ENCODE peak calls at places on chromosomes 11 and 22, in ten cellular contexts. U is islet precursor cell; R is putamen; I is EL; Z is Calu3; Y is BJ; C is fibroblast of villous mesenchyme; J is astrocyte of the spinal cord; X is activated naive CD8-positive, alpha-beta T cell treated with anti-CD3 and anti-CD28 coated beads, Interleukin-2, amount 50 U/mL, for 16 hours; S is non-pigmented ciliary epithelial cell. W is an unnamed sample.

GRCh38 chr22:23537421-23537820 is 42.7 kb downstream of the IGLL1 start:
- DNase-seq in R (no peak), C (no peak), X (no peak), J (no peak), I (no peak), U (peak), Z (no peak), Y (no peak), S (no peak), W (no peak)

GRCh38 chr22:17368727-17369552 is at the start of gene CECR2:
- DNase-seq in Z (no peak), R (peak), S (no peak), Y (no peak), U (peak), X (no peak), I (no peak), C (no peak), J (peak), W (no peak)

GRCh38 chr11:46693597-46694012 is 6.8 kb downstream of the ARHGAP1 start:
- DNase-seq in C (peak), U (no peak), Y (no peak), J (peak), X (no peak), S (no peak), R (no peak), Z (no peak), I (peak), W (no peak)

GRCh38 chr11:82092904-82093303 is 640.8 kb downstream of the FAM181B start:
- DNase-seq in U (no peak), Z (no peak), Y (no peak), S (no peak), R (no peak), X (no peak), I (no peak), C (no peak), J (no peak), W (no peak)

GRCh38 chr11:101096036-101096704 is 33.4 kb downstream of the PGR start:
- DNase-seq in S (no peak), J (peak), Y (no peak), I (peak), Z (no peak), C (peak), X (no peak), U (no peak), R (no peak), W (no peak)

GRCh38 chr11:11989774-11990744 is 18.4 kb downstream of the DKK3 start:
- DNase-seq in S (no peak), J (peak), R (peak), U (peak), I (no peak), X (no peak), Y (no peak), Z (no peak), C (peak), W (no peak)

GRCh38 chr11:121936781-121937447 is 179.1 kb downstream of the BLID start:
- DNase-seq in X (no peak), R (no peak), I (peak), C (no peak), S (no peak), Z (no peak), U (no peak), J (peak), Y (peak), W (no peak)

GRCh38 chr11:9203715-9204311 is 61.3 kb downstream of the DENND5A start:
- DNase-seq in C (no peak), Y (no peak), I (no peak), X (no peak), J (no peak), R (peak), U (no peak), Z (no peak), S (no peak), W (no peak)

GRCh38 chr11:125924384-125925007 is 20.2 kb downstream of the DDX25 start:
- DNase-seq in C (no peak), S (no peak), Z (no peak), J (no peak), I (no peak), X (no peak), Y (no peak), U (no peak), R (no peak), W (no peak)

GRCh38 chr11:119701591-119702260 is 27.3 kb downstream of the NECTIN1 start:
- DNase-seq in Z (no peak), R (no peak), S (no peak), J (no peak), Y (no peak), X (no peak), U (peak), C (peak), I (no peak), W (no peak)

GRCh38 chr22:21657020-21657360 is 8.8 kb upstream of the PPIL2 start:
- DNase-seq in Z (no peak), S (no peak), Y (no peak), C (no peak), I (no peak), X (no peak), J (no peak), R (no peak), U (no peak), W (no peak)

GRCh38 chr22:19717181-19717580 is 2.9 kb downstream of the SEPTIN5 start:
- DNase-seq in Z (no peak), J (no peak), S (no peak), X (no peak), C (no peak), R (no peak), U (no peak), I (no peak), Y (no peak), W (no peak)

GRCh38 chr11:92296138-92296515 is 71.5 kb downstream of the FAT3 start:
- DNase-seq in R (no peak), Z (no peak), Y (no peak), I (peak), C (no peak), J (peak), S (peak), U (no peak), X (no peak), W (no peak)

GRCh38 chr11:122215244-122215992 is 99.4 kb upstream of the BLID start:
- DNase-seq in J (peak), X (no peak), U (peak), C (peak), I (peak), Y (peak), Z (peak), R (peak), S (peak), W (no peak)

GRCh38 chr22:44369916-44370804 is 57.4 kb upstream of the SHISAL1 start:
- DNase-seq in R (no peak), C (no peak), S (no peak), I (no peak), U (no peak), J (no peak), X (no peak), Y (no peak), Z (no peak), W (no peak)

GRCh38 chr11:124240621-124241397 is at the start of gene OR8G1:
- DNase-seq in Y (no peak), U (no peak), I (no peak), X (no peak), R (no peak), J (no peak), S (no peak), Z (no peak), C (no peak), W (no peak)

GRCh38 chr11:17765381-17766359 is 31.1 kb downstream of the KCNC1 start:
- DNase-seq in U (no peak), S (no peak), Z (no peak), C (no peak), J (no peak), R (peak), I (no peak), X (no peak), Y (no peak), W (no peak)

GRCh38 chr22:50578776-50579310 is 616 bp upstream of the CPT1B start:
- DNase-seq in J (no peak), S (no peak), X (no peak), R (no peak), Z (no peak), I (no peak), C (no peak), U (no peak), Y (no peak), W (no peak)

GRCh38 chr11:24421766-24422165 is 75.1 kb upstream of the LUZP2 start:
- DNase-seq in I (peak), R (no peak), S (no peak), U (no peak), J (peak), Z (no peak), C (no peak), Y (no peak), X (no peak), W (no peak)

GRCh38 chr11:57116654-57117053 is 65.1 kb upstream of the LRRC55 start:
- DNase-seq in Z (peak), J (peak), Y (no peak), S (peak), X (no peak), I (peak), U (peak), C (peak), R (peak), W (no peak)

GRCh38 chr11:93579187-93579773 is 36.1 kb upstream of the SMCO4 start:
- DNase-seq in X (no peak), J (no peak), S (no peak), R (no peak), U (no peak), I (no peak), C (no peak), Y (no peak), Z (no peak), W (no peak)

GRCh38 chr22:38570841-38571364 is 920 bp upstream of the DMC1 start:
- DNase-seq in Y (no peak), X (peak), I (peak), C (no peak), U (peak), S (no peak), Z (peak), R (peak), J (peak), W (peak)

GRCh38 chr11:85694385-85694980 is 8.5 kb upstream of the CCDC89 start:
- DNase-seq in Y (no peak), J (peak), Z (peak), U (no peak), I (peak), C (peak), S (peak), X (no peak), R (no peak), W (no peak)

GRCh38 chr22:42134033-42135020 is 3.7 kb upstream of the CYP2D6 start:
- DNase-seq in R (no peak), C (peak), Z (no peak), S (no peak), J (no peak), I (no peak), Y (no peak), X (no peak), U (no peak), W (no peak)

GRCh38 chr22:40273319-40273718 is 73.0 kb upstream of the ADSL start:
- DNase-seq in J (no peak), X (no peak), U (no peak), C (no peak), Z (no peak), R (no peak), Y (no peak), S (no peak), I (no peak), W (no peak)

GRCh38 chr11:102430158-102430836 is 22.3 kb downstream of the TMEM123 start:
- DNase-seq in J (peak), X (no peak), C (no peak), Y (no peak), Z (no peak), I (peak), U (no peak), S (no peak), R (no peak), W (no peak)

GRCh38 chr11:5722622-5723021 is 13.6 kb upstream of the OR56B1 start:
- DNase-seq in C (no peak), J (no peak), U (no peak), Z (no peak), S (no peak), Y (no peak), I (no peak), R (no peak), X (no peak), W (no peak)

GRCh38 chr22:20566420-20567260 is 59.2 kb downstream of the MED15 start:
- DNase-seq in R (peak), S (no peak), Z (no peak), J (peak), Y (no peak), X (no peak), C (peak), I (peak), U (peak), W (no peak)

W was measured in activated CD4-positive, CD25-positive, alpha-beta regulatory T cell.